ENCODE peak calls at places on chromosomes 5 and 9, in five cellular contexts. Z is PC-3, C is neural progenitor cell, P is SK-N-SH, T is HepG2. S is an unnamed sample.

GRCh38 chr9:114177423-114178064 is 22.2 kb downstream of the COL27A1 start:
- DNase-seq in Z (peak), C (no peak), P (no peak), T (no peak), S (no peak)

GRCh38 chr5:165161204-165161603 is 1655.8 kb downstream of the MAT2B start:
- DNase-seq in Z (no peak), C (peak), P (no peak), T (no peak), S (no peak)

GRCh38 chr9:101707708-101708107 is 30.7 kb downstream of the GRIN3A start:
- DNase-seq in Z (no peak), C (no peak), P (no peak), T (no peak), S (no peak)

GRCh38 chr5:139062910-139063663 is 135.1 kb downstream of the SIL1 start:
- DNase-seq in Z (no peak), C (no peak), P (no peak), T (no peak), S (no peak)

GRCh38 chr5:17723876-17724275 is 89.6 kb downstream of the TAF11L14 start:
- DNase-seq in Z (no peak), C (no peak), P (no peak), T (no peak), S (no peak)

GRCh38 chr5:67142816-67143215 is 53.8 kb downstream of the CD180 start:
- DNase-seq in Z (no peak), C (no peak), P (no peak), T (peak), S (no peak)

GRCh38 chr5:173671121-173671949 is 54.9 kb upstream of the BOD1 start:
- DNase-seq in Z (no peak), C (no peak), P (no peak), T (peak), S (no peak)

GRCh38 chr5:82396396-82396795 is 118.2 kb upstream of the RPS23 start:
- DNase-seq in Z (no peak), C (no peak), P (no peak), T (no peak), S (no peak)

DNA sequence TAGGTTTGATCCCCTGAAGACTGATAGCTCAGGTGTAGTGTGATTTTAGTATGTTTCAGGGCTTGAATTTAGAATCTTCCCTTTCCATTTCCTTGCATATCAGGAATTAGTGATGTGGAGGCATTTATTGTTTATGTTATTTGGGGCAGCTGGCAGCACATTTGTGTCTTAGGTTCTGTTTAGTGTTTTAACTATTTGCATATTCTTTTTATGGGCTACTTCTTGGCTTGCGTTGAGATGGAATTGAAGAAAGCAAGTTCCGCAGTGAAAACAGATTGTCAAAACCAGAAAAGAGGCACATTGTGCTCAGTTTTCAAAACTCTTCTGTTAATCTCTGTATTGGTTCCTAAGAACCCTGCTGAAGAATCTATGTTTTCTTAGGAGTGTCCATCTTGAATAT is 80.3 kb downstream of the ZSWIM6 start:
- DNase-seq in Z (no peak), C (no peak), P (no peak), T (no peak), S (no peak)
- H3K9ac ChIP-seq in Z (no peak), C (no peak), P (no peak), T (no peak), S (no peak)

DNA sequence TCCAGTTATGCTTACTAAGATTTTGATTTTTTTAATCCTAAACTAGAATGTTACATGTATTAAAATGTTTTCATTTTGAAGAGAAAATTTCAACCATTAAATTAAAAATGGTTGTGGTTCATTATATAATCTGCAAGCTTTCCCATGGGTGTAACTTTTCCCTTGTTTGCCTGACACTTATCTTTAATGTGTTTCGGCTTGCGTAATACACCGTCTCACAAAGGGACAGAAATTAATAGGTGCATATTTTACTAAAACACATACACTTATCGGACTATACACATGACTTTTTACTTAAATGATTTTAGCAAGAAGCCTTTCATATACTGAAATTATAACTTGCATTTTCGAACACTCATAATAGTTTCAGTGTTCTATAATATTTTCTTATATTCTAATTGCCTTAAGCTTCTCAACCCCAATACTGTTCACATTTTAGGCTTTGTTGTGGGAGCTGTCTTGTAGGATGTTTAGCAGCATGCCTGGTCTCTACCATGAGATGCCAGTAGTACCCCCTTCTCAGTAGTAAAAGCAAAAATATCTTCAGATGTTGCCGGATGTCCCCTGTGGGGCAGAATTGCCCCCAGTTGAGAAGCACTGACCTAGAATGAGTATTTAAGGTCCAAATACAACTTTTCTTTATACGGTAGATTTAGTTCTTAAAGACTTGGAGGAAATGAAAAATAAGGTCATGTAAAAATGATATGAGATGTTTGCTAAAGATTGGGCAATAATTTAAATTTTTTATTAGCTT is 28.6 kb downstream of the UGCG start:
- DNase-seq in Z (no peak), C (no peak), P (no peak), T (no peak), S (no peak)
- H3K4me2 ChIP-seq in Z (no peak), C (no peak), P (no peak), T (no peak), S (peak)

GRCh38 chr5:88829053-88829452 is 53.9 kb downstream of the MEF2C start:
- DNase-seq in Z (peak), C (no peak), P (no peak), T (no peak), S (peak)
- H3K9ac ChIP-seq in Z (no peak), C (no peak), P (no peak), T (no peak), S (peak)

GRCh38 chr5:77852068-77852513 is 76.0 kb upstream of the TBCA start:
- DNase-seq in Z (no peak), C (no peak), P (no peak), T (no peak), S (no peak)
- H3K4me2 ChIP-seq in Z (no peak), C (peak), P (peak), T (peak), S (peak)

DNA sequence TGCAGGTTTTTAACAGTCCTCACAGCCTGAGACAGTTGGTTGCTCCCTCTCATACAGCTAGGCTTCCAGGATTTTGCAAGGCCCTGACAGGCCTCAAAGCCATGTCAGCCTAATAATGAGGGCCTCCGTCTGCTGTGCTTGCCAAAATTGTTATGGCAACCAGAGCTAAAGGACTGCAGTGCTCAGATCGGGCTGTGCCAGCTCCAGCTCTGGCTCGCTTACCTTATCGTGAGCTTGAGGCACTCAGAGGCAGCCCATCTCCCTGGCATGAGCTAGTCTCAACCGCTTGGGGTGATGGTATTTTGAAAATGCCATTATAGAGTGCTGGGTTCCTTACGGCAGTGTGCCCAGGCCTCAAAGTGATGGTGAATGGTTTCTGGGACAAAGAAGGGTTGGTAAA is 8.4 kb downstream of the MTAP start:
- DNase-seq in Z (no peak), C (no peak), P (no peak), T (no peak), S (no peak)
- H3K9ac ChIP-seq in Z (no peak), C (no peak), P (no peak), T (no peak), S (no peak)

GRCh38 chr5:176643491-176644219 is 3.6 kb upstream of the TSPAN17 start:
- DNase-seq in Z (no peak), C (no peak), P (no peak), T (no peak), S (no peak)
- H3K4me2 ChIP-seq in Z (no peak), C (peak), P (no peak), T (no peak), S (no peak)

GRCh38 chr9:92764988-92765936 is 629 bp upstream of the BICD2 start:
- DNase-seq in Z (peak), C (peak), P (peak), T (peak), S (peak)
- H3K9ac ChIP-seq in Z (peak), C (peak), P (peak), T (peak), S (peak)

DNA sequence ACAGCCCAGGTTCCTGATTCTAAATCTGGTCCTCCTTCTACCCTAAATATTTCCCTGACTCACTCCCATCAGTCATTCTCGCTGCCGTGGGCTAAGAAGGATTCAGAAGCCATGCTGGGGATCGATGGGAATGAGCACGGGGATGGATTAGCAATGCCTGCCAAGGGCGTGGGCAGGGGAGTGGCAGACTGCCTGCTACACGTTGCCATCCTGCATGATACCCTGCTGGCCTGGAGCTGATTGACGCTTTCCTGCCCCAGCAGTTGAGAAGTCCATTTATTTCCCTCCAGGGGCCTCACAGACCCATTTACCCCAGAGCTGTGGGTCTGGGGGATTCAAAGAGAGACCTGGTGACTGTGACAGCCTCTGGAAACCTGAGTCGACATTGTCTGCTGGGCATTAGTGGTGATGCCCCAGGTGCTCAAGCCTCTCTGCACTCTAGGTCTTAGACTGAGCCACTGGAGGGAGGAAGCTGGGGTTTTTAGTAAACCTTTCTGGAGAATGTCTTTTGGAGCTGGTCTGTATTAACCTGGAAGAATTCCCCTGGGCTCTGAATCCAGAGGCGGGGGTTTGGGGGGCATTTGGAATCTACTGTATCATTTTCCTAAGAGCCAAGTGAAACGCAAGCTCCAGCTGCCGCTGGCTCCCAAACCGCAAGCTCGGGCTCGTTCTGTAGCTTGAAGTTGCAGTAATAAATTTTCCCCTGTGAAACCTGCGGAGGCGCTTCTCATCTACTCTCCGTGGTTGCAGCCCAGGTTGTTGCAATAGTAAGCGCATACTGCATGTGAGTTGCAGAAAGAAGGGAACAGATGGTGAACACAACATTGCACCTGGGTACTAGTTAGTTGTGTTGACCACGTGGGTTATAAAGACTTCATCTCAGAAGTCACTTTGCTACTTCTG is 76.3 kb upstream of the RAPGEF1 start:
- DNase-seq in Z (peak), C (no peak), P (no peak), T (no peak), S (no peak)
- H3K4me2 ChIP-seq in Z (peak), C (no peak), P (no peak), T (no peak), S (no peak)

GRCh38 chr5:124655211-124655880 is 91.1 kb downstream of the ZNF608 start:
- DNase-seq in Z (peak), C (no peak), P (no peak), T (no peak), S (no peak)
- H3K9ac ChIP-seq in Z (peak), C (no peak), P (no peak), T (no peak), S (no peak)

GRCh38 chr9:76027426-76027825 is 137.0 kb downstream of the PCSK5 start:
- DNase-seq in Z (no peak), C (no peak), P (no peak), T (no peak), S (peak)
- H3K4me2 ChIP-seq in Z (no peak), C (no peak), P (no peak), T (no peak), S (peak)

S was measured in MM.1S.